ENCODE peak calls at places on chromosomes 12 and 14, in ten cellular contexts. One of them, this sample, is unnamed.

GRCh38 chr12:108193922-108194321 is 64.8 kb downstream of the WSCD2 start:
- DNase-seq in hepatocyte: peak; percentile 62
- DNase-seq in HCT116: peak; percentile 2
- DNase-seq in tibial artery: no peak
- DNase-seq in lung: peak; percentile 36
- DNase-seq in heart left ventricle: no peak
- DNase-seq in PC-3: peak; percentile 36
- DNase-seq in IMR-90: peak; percentile 3
- DNase-seq in neural progenitor cell: peak; percentile 70
- DNase-seq in fibroblast of mammary gland: peak; percentile 18
- DNase-seq in this sample: no peak

GRCh38 chr12:130526813-130527212 is 189.1 kb downstream of the PIWIL1 start:
- DNase-seq in HCT116: no peak
- DNase-seq in hepatocyte: peak; percentile 64
- DNase-seq in lung: no peak
- DNase-seq in PC-3: peak; percentile 1
- DNase-seq in IMR-90: no peak
- DNase-seq in neural progenitor cell: peak; percentile 82
- DNase-seq in fibroblast of mammary gland: no peak
- DNase-seq in tibial artery: no peak
- DNase-seq in heart left ventricle: no peak
- DNase-seq in this sample: no peak

GRCh38 chr14:102736956-102737355 is 40.3 kb upstream of the TRAF3 start:
- DNase-seq in neural progenitor cell: no peak
- DNase-seq in hepatocyte: no peak
- DNase-seq in IMR-90: no peak
- DNase-seq in fibroblast of mammary gland: no peak
- DNase-seq in PC-3: no peak
- DNase-seq in lung: no peak
- DNase-seq in HCT116: no peak
- DNase-seq in tibial artery: no peak
- DNase-seq in heart left ventricle: no peak
- DNase-seq in this sample: no peak

GRCh38 chr12:88339254-88339949 is 197.3 kb downstream of the TMTC3 start:
- DNase-seq in neural progenitor cell: no peak
- DNase-seq in heart left ventricle: no peak
- DNase-seq in lung: no peak
- DNase-seq in HCT116: peak; percentile 3
- DNase-seq in fibroblast of mammary gland: peak; percentile 92
- DNase-seq in tibial artery: no peak
- DNase-seq in PC-3: peak; percentile 46
- DNase-seq in IMR-90: peak; percentile 85
- DNase-seq in hepatocyte: no peak
- DNase-seq in this sample: peak; percentile 88

GRCh38 chr12:123957191-123957590 is 15.4 kb downstream of the CCDC92 start:
- DNase-seq in neural progenitor cell: no peak
- DNase-seq in lung: no peak
- DNase-seq in HCT116: no peak
- DNase-seq in fibroblast of mammary gland: no peak
- DNase-seq in heart left ventricle: no peak
- DNase-seq in tibial artery: no peak
- DNase-seq in hepatocyte: no peak
- DNase-seq in IMR-90: no peak
- DNase-seq in PC-3: no peak
- DNase-seq in this sample: no peak

GRCh38 chr12:78241472-78241871 is 410.8 kb downstream of the NAV3 start:
- DNase-seq in HCT116: no peak
- DNase-seq in heart left ventricle: no peak
- DNase-seq in lung: no peak
- DNase-seq in IMR-90: no peak
- DNase-seq in tibial artery: no peak
- DNase-seq in neural progenitor cell: peak; percentile 30
- DNase-seq in PC-3: no peak
- DNase-seq in fibroblast of mammary gland: no peak
- DNase-seq in hepatocyte: no peak
- DNase-seq in this sample: no peak

GRCh38 chr12:124184456-124184855 is 110.4 kb upstream of the RFLNA start:
- DNase-seq in IMR-90: no peak
- DNase-seq in PC-3: no peak
- DNase-seq in HCT116: no peak
- DNase-seq in tibial artery: no peak
- DNase-seq in hepatocyte: no peak
- DNase-seq in lung: no peak
- DNase-seq in neural progenitor cell: no peak
- DNase-seq in heart left ventricle: no peak
- DNase-seq in fibroblast of mammary gland: no peak
- DNase-seq in this sample: no peak

GRCh38 chr12:106301241-106301610 is 1.3 kb upstream of the TCP11L2 start:
- DNase-seq in HCT116: no peak
- DNase-seq in IMR-90: no peak
- DNase-seq in PC-3: no peak
- DNase-seq in fibroblast of mammary gland: peak; percentile 23
- DNase-seq in tibial artery: no peak
- DNase-seq in neural progenitor cell: no peak
- DNase-seq in lung: no peak
- DNase-seq in hepatocyte: no peak
- DNase-seq in heart left ventricle: no peak
- DNase-seq in this sample: peak; percentile 29

GRCh38 chr12:91383106-91383505 is 200.5 kb upstream of the DCN start:
- DNase-seq in HCT116: no peak
- DNase-seq in lung: no peak
- DNase-seq in heart left ventricle: no peak
- DNase-seq in fibroblast of mammary gland: peak; percentile 42
- DNase-seq in neural progenitor cell: no peak
- DNase-seq in hepatocyte: no peak
- DNase-seq in tibial artery: no peak
- DNase-seq in PC-3: no peak
- DNase-seq in IMR-90: peak; percentile 18
- DNase-seq in this sample: no peak

GRCh38 chr12:91384391-91384790 is 201.8 kb upstream of the DCN start:
- DNase-seq in lung: no peak
- DNase-seq in HCT116: no peak
- DNase-seq in IMR-90: no peak
- DNase-seq in tibial artery: no peak
- DNase-seq in fibroblast of mammary gland: no peak
- DNase-seq in hepatocyte: no peak
- DNase-seq in heart left ventricle: no peak
- DNase-seq in neural progenitor cell: no peak
- DNase-seq in PC-3: no peak
- DNase-seq in this sample: no peak

GRCh38 chr12:91381309-91381804 is 198.7 kb upstream of the DCN start:
- DNase-seq in hepatocyte: peak; percentile 84
- DNase-seq in neural progenitor cell: peak; percentile 89
- DNase-seq in IMR-90: peak; percentile 86
- DNase-seq in heart left ventricle: peak; percentile 70
- DNase-seq in lung: peak; percentile 54
- DNase-seq in tibial artery: no peak
- DNase-seq in fibroblast of mammary gland: peak; percentile 84
- DNase-seq in HCT116: no peak
- DNase-seq in PC-3: peak; percentile 40
- DNase-seq in this sample: peak; percentile 86

GRCh38 chr12:91380651-91381050 is 198.0 kb upstream of the DCN start:
- DNase-seq in HCT116: no peak
- DNase-seq in PC-3: no peak
- DNase-seq in hepatocyte: no peak
- DNase-seq in heart left ventricle: no peak
- DNase-seq in neural progenitor cell: no peak
- DNase-seq in tibial artery: no peak
- DNase-seq in lung: no peak
- DNase-seq in fibroblast of mammary gland: no peak
- DNase-seq in IMR-90: no peak
- DNase-seq in this sample: no peak

DNA sequence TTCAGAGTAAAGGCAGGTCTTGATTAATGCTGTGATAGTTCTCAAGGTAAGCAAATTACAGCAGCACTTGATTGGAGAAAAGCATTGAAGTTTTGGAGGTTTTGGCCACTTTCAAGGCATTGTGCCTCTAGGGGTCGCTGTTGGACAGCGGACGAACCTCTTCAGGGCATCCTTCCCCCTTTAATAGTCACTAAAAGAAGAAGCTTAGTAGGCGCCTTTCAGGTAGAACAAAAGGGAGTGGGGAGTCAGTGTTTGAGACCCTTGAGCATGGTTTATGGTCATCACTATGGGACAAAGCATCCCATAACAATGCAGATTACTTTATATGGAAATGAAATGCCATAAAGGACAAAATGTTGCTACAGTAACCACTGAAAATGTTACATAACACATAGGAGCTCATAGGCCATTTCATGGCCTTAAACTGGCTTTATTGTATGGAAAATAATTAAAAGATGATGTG is 199.5 kb upstream of the DCN start:
- DNase-seq in HCT116: peak; percentile 66
- DNase-seq in lung: peak; percentile 82
- DNase-seq in IMR-90: peak; percentile 80
- DNase-seq in neural progenitor cell: peak; percentile 95
- DNase-seq in heart left ventricle: peak; percentile 84
- DNase-seq in fibroblast of mammary gland: peak; percentile 83
- DNase-seq in tibial artery: peak; percentile 84
- DNase-seq in hepatocyte: peak; percentile 90
- DNase-seq in PC-3: peak; percentile 90
- DNase-seq in this sample: peak; percentile 59
- H3K4me3 ChIP-seq in HCT116: no peak overlapping the region
- H3K4me3 ChIP-seq in lung: no peak overlapping the region
- H3K4me3 ChIP-seq in IMR-90: peak overlapping the region; percentile 77
- H3K4me3 ChIP-seq in neural progenitor cell: peak overlapping the region; percentile 54
- H3K4me3 ChIP-seq in heart left ventricle: peak overlapping the region; percentile 58
- H3K4me3 ChIP-seq in fibroblast of mammary gland: peak overlapping the region; percentile 55
- H3K4me3 ChIP-seq in tibial artery: peak overlapping the region; percentile 52
- H3K4me3 ChIP-seq in hepatocyte: peak overlapping the region; percentile 26
- H3K4me3 ChIP-seq in PC-3: peak overlapping the region; percentile 49
- H3K4me3 ChIP-seq in this sample: peak overlapping the region; percentile 66

DNA sequence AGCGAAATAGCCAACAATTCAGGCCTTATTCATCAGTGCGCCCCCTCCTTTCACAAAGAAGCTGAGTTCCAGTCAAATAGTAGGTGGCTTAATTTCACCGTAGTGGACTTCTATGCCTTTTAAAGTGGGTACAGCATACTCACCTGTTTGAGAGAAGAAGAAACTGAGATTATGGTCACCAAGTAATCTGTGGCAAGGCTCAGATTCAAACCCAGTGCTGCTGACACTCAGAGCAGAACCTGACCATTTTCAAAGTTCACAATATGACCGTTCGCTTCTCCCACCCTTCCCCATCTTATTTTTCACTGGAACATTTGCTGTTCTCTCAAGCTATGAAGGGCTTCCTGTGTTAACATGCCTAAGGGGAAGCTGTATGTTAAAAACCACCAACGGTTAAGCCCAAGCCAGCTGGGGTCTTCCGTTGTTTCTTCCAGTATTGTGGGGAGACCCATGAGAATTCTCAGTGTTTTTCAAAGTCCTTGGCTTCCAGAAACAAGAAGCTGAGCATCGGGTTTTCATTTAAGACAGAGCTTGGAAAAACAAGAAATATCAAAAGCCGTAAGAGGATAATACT is 6.1 kb upstream of the PSMA6 start:
- DNase-seq in hepatocyte: no peak
- DNase-seq in IMR-90: no peak
- DNase-seq in HCT116: no peak
- DNase-seq in heart left ventricle: no peak
- DNase-seq in PC-3: no peak
- DNase-seq in neural progenitor cell: no peak
- DNase-seq in tibial artery: no peak
- DNase-seq in fibroblast of mammary gland: no peak
- DNase-seq in lung: no peak
- DNase-seq in this sample: no peak
- H3K4me3 ChIP-seq in hepatocyte: no peak overlapping the region
- H3K4me3 ChIP-seq in IMR-90: no peak overlapping the region
- H3K4me3 ChIP-seq in HCT116: no peak overlapping the region
- H3K4me3 ChIP-seq in heart left ventricle: no peak overlapping the region
- H3K4me3 ChIP-seq in PC-3: no peak overlapping the region
- H3K4me3 ChIP-seq in neural progenitor cell: no peak overlapping the region
- H3K4me3 ChIP-seq in tibial artery: no peak overlapping the region
- H3K4me3 ChIP-seq in fibroblast of mammary gland: no peak overlapping the region
- H3K4me3 ChIP-seq in lung: no peak overlapping the region
- H3K4me3 ChIP-seq in this sample: no peak overlapping the region

GRCh38 chr12:132079695-132080094 is 64.4 kb downstream of the DDX51 start:
- DNase-seq in HCT116: no peak
- DNase-seq in lung: no peak
- DNase-seq in heart left ventricle: no peak
- DNase-seq in tibial artery: no peak
- DNase-seq in IMR-90: no peak
- DNase-seq in hepatocyte: no peak
- DNase-seq in PC-3: no peak
- DNase-seq in neural progenitor cell: no peak
- DNase-seq in fibroblast of mammary gland: no peak
- DNase-seq in this sample: no peak

GRCh38 chr12:132089407-132089910 is 54.7 kb downstream of the DDX51 start:
- DNase-seq in heart left ventricle: no peak
- DNase-seq in fibroblast of mammary gland: peak; percentile 7
- DNase-seq in tibial artery: no peak
- DNase-seq in lung: no peak
- DNase-seq in HCT116: no peak
- DNase-seq in PC-3: no peak
- DNase-seq in neural progenitor cell: no peak
- DNase-seq in hepatocyte: no peak
- DNase-seq in IMR-90: no peak
- DNase-seq in this sample: no peak

GRCh38 chr12:132083731-132084641 is 60.1 kb downstream of the DDX51 start:
- DNase-seq in lung: peak; percentile 89
- DNase-seq in HCT116: peak; percentile 76
- DNase-seq in heart left ventricle: peak; percentile 90
- DNase-seq in PC-3: peak; percentile 94
- DNase-seq in fibroblast of mammary gland: peak; percentile 80
- DNase-seq in neural progenitor cell: peak; percentile 97
- DNase-seq in IMR-90: peak; percentile 84
- DNase-seq in tibial artery: peak; percentile 81
- DNase-seq in hepatocyte: peak; percentile 97
- DNase-seq in this sample: peak; percentile 63

GRCh38 chr12:132081423-132081822 is 62.7 kb downstream of the DDX51 start:
- DNase-seq in lung: no peak
- DNase-seq in heart left ventricle: no peak
- DNase-seq in PC-3: no peak
- DNase-seq in IMR-90: no peak
- DNase-seq in tibial artery: no peak
- DNase-seq in hepatocyte: no peak
- DNase-seq in fibroblast of mammary gland: no peak
- DNase-seq in neural progenitor cell: no peak
- DNase-seq in HCT116: no peak
- DNase-seq in this sample: no peak

DNA sequence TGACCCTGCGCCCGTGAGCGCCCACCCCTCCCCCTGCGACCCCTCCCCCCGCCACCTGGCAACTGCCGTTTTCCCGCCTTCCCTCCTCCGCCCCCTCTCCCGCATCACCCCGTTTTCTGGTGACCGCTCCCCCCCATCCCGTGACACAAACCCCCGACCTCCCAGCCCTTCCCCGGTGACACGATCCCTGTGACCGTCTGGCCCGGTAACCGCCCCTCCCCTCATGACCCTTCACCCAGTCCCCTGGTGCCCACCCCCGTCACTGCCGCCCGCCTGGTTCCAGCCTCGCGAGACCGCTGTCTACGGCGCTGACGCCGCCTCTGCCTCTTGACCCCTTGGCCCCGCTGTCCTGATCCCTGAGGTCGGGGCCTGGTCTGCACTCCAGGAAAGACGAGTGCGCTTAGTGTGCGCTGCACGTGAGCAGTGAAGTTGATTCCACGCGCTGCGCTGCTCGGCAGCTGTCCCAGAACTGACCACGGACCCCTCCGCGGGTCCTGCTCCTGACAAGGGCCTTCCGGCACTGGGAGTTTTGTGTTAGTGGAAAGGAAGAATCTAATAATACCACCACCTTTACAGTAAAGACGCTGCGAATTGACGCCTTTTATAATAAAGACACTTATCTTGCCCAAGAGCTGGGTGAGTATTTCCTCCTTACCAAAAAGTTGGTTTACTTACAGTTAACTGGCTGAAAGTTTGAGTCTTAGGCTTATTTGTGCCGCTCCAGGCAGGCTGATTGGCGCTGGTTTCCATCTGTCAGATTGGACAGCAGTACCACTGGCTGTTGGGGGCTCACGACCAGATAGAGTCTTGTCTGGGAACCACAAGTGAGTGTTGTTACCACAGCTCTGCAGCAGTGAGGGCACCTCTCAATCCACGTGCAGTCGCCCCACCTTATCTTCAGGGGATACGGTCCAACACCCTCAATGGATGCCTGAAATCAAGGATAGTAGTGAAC is 59.2 kb downstream of the DDX51 start:
- DNase-seq in tibial artery: peak; percentile 54
- DNase-seq in lung: peak; percentile 75
- DNase-seq in PC-3: peak; percentile 51
- DNase-seq in hepatocyte: peak; percentile 87
- DNase-seq in neural progenitor cell: peak; percentile 90
- DNase-seq in HCT116: no peak
- DNase-seq in IMR-90: peak; percentile 33
- DNase-seq in heart left ventricle: peak; percentile 71
- DNase-seq in fibroblast of mammary gland: peak; percentile 72
- DNase-seq in this sample: peak; percentile 28
- H3K4me3 ChIP-seq in tibial artery: peak overlapping the region; percentile 100
- H3K4me3 ChIP-seq in lung: peak overlapping the region; percentile 92
- H3K4me3 ChIP-seq in PC-3: peak overlapping the region; percentile 81
- H3K4me3 ChIP-seq in hepatocyte: peak overlapping the region; percentile 78
- H3K4me3 ChIP-seq in neural progenitor cell: peak overlapping the region; percentile 87
- H3K4me3 ChIP-seq in HCT116: peak overlapping the region; percentile 61
- H3K4me3 ChIP-seq in IMR-90: peak overlapping the region; percentile 81
- H3K4me3 ChIP-seq in heart left ventricle: peak overlapping the region; percentile 100
- H3K4me3 ChIP-seq in fibroblast of mammary gland: peak overlapping the region; percentile 62
- H3K4me3 ChIP-seq in this sample: peak overlapping the region; percentile 70

GRCh38 chr12:139585-139984 is 73.0 kb downstream of the IQSEC3 start:
- DNase-seq in lung: no peak
- DNase-seq in HCT116: no peak
- DNase-seq in tibial artery: no peak
- DNase-seq in neural progenitor cell: peak; percentile 69
- DNase-seq in fibroblast of mammary gland: no peak
- DNase-seq in PC-3: no peak
- DNase-seq in hepatocyte: peak; percentile 70
- DNase-seq in heart left ventricle: no peak
- DNase-seq in IMR-90: peak; percentile 20
- DNase-seq in this sample: no peak
- H3K4me3 ChIP-seq in lung: no peak overlapping the region
- H3K4me3 ChIP-seq in HCT116: no peak overlapping the region
- H3K4me3 ChIP-seq in tibial artery: no peak overlapping the region
- H3K4me3 ChIP-seq in neural progenitor cell: peak overlapping the region; percentile 1
- H3K4me3 ChIP-seq in fibroblast of mammary gland: no peak overlapping the region
- H3K4me3 ChIP-seq in PC-3: no peak overlapping the region
- H3K4me3 ChIP-seq in hepatocyte: no peak overlapping the region
- H3K4me3 ChIP-seq in heart left ventricle: peak overlapping the region; percentile 63
- H3K4me3 ChIP-seq in IMR-90: no peak overlapping the region
- H3K4me3 ChIP-seq in this sample: no peak overlapping the region